ENCODE peak calls at places on chromosome 20, in nine cellular contexts. One of them, this sample, is unnamed. For H4K20me1, the result is how much of the 10 kb centered on the place peaks cover.

GRCh38 chr20:568097-568864 is 24.7 kb upstream of the CSNK2A1 start:
- DNase-seq in HCT116: no peak
- DNase-seq in GM23248: no peak
- DNase-seq in H9: no peak
- DNase-seq in mammary epithelial cell: no peak
- DNase-seq in keratinocyte: no peak
- DNase-seq in K562: peak
- DNase-seq in MM.1S: no peak
- DNase-seq in IMR-90: no peak
- DNase-seq in this sample: no peak

GRCh38 chr20:14925286-14925685 is 587.9 kb upstream of the FLRT3 start:
- DNase-seq in HCT116: no peak
- DNase-seq in GM23248: peak
- DNase-seq in H9: no peak
- DNase-seq in mammary epithelial cell: peak
- DNase-seq in keratinocyte: no peak
- DNase-seq in K562: no peak
- DNase-seq in MM.1S: no peak
- DNase-seq in IMR-90: no peak
- DNase-seq in this sample: no peak

GRCh38 chr20:20452254-20452676 is 84.4 kb downstream of the INSM1 start:
- DNase-seq in HCT116: no peak
- DNase-seq in GM23248: peak
- DNase-seq in H9: peak
- DNase-seq in mammary epithelial cell: peak
- DNase-seq in keratinocyte: peak
- DNase-seq in K562: no peak
- DNase-seq in MM.1S: no peak
- DNase-seq in IMR-90: peak
- DNase-seq in this sample: peak

GRCh38 chr20:56537997-56538396 is 5.0 kb downstream of the FAM209B start:
- DNase-seq in HCT116: no peak
- DNase-seq in GM23248: no peak
- DNase-seq in H9: no peak
- DNase-seq in mammary epithelial cell: no peak
- DNase-seq in keratinocyte: no peak
- DNase-seq in K562: no peak
- DNase-seq in MM.1S: no peak
- DNase-seq in IMR-90: no peak
- DNase-seq in this sample: no peak

GRCh38 chr20:44526129-44526528 is 4.3 kb upstream of the SERINC3 start:
- DNase-seq in HCT116: peak
- DNase-seq in GM23248: peak
- DNase-seq in H9: peak
- DNase-seq in mammary epithelial cell: peak
- DNase-seq in keratinocyte: no peak
- DNase-seq in K562: no peak
- DNase-seq in MM.1S: no peak
- DNase-seq in IMR-90: peak
- DNase-seq in this sample: no peak

GRCh38 chr20:33999025-33999629 is 5.4 kb downstream of the RALY start:
- DNase-seq in HCT116: no peak
- DNase-seq in GM23248: peak
- DNase-seq in H9: no peak
- DNase-seq in mammary epithelial cell: no peak
- DNase-seq in keratinocyte: no peak
- DNase-seq in K562: no peak
- DNase-seq in MM.1S: no peak
- DNase-seq in IMR-90: peak
- DNase-seq in this sample: no peak

GRCh38 chr20:32380745-32381144 is 22.6 kb downstream of the ASXL1 start:
- DNase-seq in HCT116: no peak
- DNase-seq in GM23248: no peak
- DNase-seq in H9: no peak
- DNase-seq in mammary epithelial cell: no peak
- DNase-seq in keratinocyte: no peak
- DNase-seq in K562: no peak
- DNase-seq in MM.1S: no peak
- DNase-seq in IMR-90: no peak
- DNase-seq in this sample: no peak

GRCh38 chr20:41425180-41425884 is 58.7 kb upstream of the EMILIN3 start:
- DNase-seq in HCT116: no peak
- DNase-seq in GM23248: peak
- DNase-seq in H9: no peak
- DNase-seq in mammary epithelial cell: no peak
- DNase-seq in keratinocyte: no peak
- DNase-seq in K562: peak
- DNase-seq in MM.1S: no peak
- DNase-seq in IMR-90: peak
- DNase-seq in this sample: no peak

GRCh38 chr20:12737900-12738299 is 270.9 kb upstream of the SPTLC3 start:
- DNase-seq in HCT116: no peak
- DNase-seq in GM23248: no peak
- DNase-seq in H9: no peak
- DNase-seq in mammary epithelial cell: no peak
- DNase-seq in keratinocyte: no peak
- DNase-seq in K562: no peak
- DNase-seq in MM.1S: no peak
- DNase-seq in IMR-90: no peak
- DNase-seq in this sample: no peak

GRCh38 chr20:57263767-57264150 is 2.7 kb downstream of the BMP7 start:
- DNase-seq in HCT116: no peak
- DNase-seq in GM23248: no peak
- DNase-seq in H9: no peak
- DNase-seq in mammary epithelial cell: no peak
- DNase-seq in keratinocyte: no peak
- DNase-seq in K562: no peak
- DNase-seq in MM.1S: no peak
- DNase-seq in IMR-90: no peak
- DNase-seq in this sample: no peak

GRCh38 chr20:44698351-44698750 is 16.8 kb upstream of the CCN5 start:
- DNase-seq in HCT116: no peak
- DNase-seq in GM23248: no peak
- DNase-seq in H9: no peak
- DNase-seq in mammary epithelial cell: no peak
- DNase-seq in keratinocyte: no peak
- DNase-seq in K562: no peak
- DNase-seq in MM.1S: no peak
- DNase-seq in IMR-90: no peak
- DNase-seq in this sample: no peak

GRCh38 chr20:25257756-25258462 is 10.0 kb downstream of the PYGB start:
- DNase-seq in HCT116: no peak
- DNase-seq in GM23248: no peak
- DNase-seq in H9: peak
- DNase-seq in mammary epithelial cell: no peak
- DNase-seq in keratinocyte: no peak
- DNase-seq in K562: no peak
- DNase-seq in MM.1S: no peak
- DNase-seq in IMR-90: no peak
- DNase-seq in this sample: no peak

GRCh38 chr20:25258828-25259227 is 10.9 kb downstream of the PYGB start:
- DNase-seq in HCT116: no peak
- DNase-seq in GM23248: no peak
- DNase-seq in H9: no peak
- DNase-seq in mammary epithelial cell: no peak
- DNase-seq in keratinocyte: no peak
- DNase-seq in K562: no peak
- DNase-seq in MM.1S: no peak
- DNase-seq in IMR-90: no peak
- DNase-seq in this sample: no peak

GRCh38 chr20:25256226-25256859 is 8.5 kb downstream of the PYGB start:
- DNase-seq in HCT116: no peak
- DNase-seq in GM23248: peak
- DNase-seq in H9: peak
- DNase-seq in mammary epithelial cell: no peak
- DNase-seq in keratinocyte: no peak
- DNase-seq in K562: no peak
- DNase-seq in MM.1S: no peak
- DNase-seq in IMR-90: no peak
- DNase-seq in this sample: no peak

GRCh38 chr20:25258463-25258805 is 10.5 kb downstream of the PYGB start:
- DNase-seq in HCT116: no peak
- DNase-seq in GM23248: no peak
- DNase-seq in H9: peak
- DNase-seq in mammary epithelial cell: no peak
- DNase-seq in keratinocyte: no peak
- DNase-seq in K562: no peak
- DNase-seq in MM.1S: no peak
- DNase-seq in IMR-90: no peak
- DNase-seq in this sample: no peak

GRCh38 chr20:25257130-25257529 is 9.2 kb downstream of the PYGB start:
- DNase-seq in HCT116: no peak
- DNase-seq in GM23248: no peak
- DNase-seq in H9: peak
- DNase-seq in mammary epithelial cell: no peak
- DNase-seq in keratinocyte: no peak
- DNase-seq in K562: no peak
- DNase-seq in MM.1S: no peak
- DNase-seq in IMR-90: no peak
- DNase-seq in this sample: no peak
- H4K20me1 ChIP-seq in HCT116: under half
- H4K20me1 ChIP-seq in GM23248: under half
- H4K20me1 ChIP-seq in H9: under half
- H4K20me1 ChIP-seq in mammary epithelial cell: under half
- H4K20me1 ChIP-seq in keratinocyte: under half
- H4K20me1 ChIP-seq in K562: under half
- H4K20me1 ChIP-seq in MM.1S: under half
- H4K20me1 ChIP-seq in IMR-90: half or more
- H4K20me1 ChIP-seq in this sample: under half

GRCh38 chr20:59802471-59803221 is 130.8 kb downstream of the SYCP2 start:
- DNase-seq in HCT116: no peak
- DNase-seq in GM23248: no peak
- DNase-seq in H9: peak
- DNase-seq in mammary epithelial cell: no peak
- DNase-seq in keratinocyte: no peak
- DNase-seq in K562: no peak
- DNase-seq in MM.1S: no peak
- DNase-seq in IMR-90: no peak
- DNase-seq in this sample: no peak
- H4K20me1 ChIP-seq in HCT116: under half
- H4K20me1 ChIP-seq in GM23248: under half
- H4K20me1 ChIP-seq in H9: under half
- H4K20me1 ChIP-seq in mammary epithelial cell: under half
- H4K20me1 ChIP-seq in keratinocyte: under half
- H4K20me1 ChIP-seq in K562: under half
- H4K20me1 ChIP-seq in MM.1S: under half
- H4K20me1 ChIP-seq in IMR-90: under half
- H4K20me1 ChIP-seq in this sample: under half

GRCh38 chr20:51508158-51508557 is 34.4 kb downstream of the NFATC2 start:
- DNase-seq in HCT116: no peak
- DNase-seq in GM23248: no peak
- DNase-seq in H9: no peak
- DNase-seq in mammary epithelial cell: no peak
- DNase-seq in keratinocyte: no peak
- DNase-seq in K562: no peak
- DNase-seq in MM.1S: no peak
- DNase-seq in IMR-90: no peak
- DNase-seq in this sample: no peak
- H4K20me1 ChIP-seq in HCT116: under half
- H4K20me1 ChIP-seq in GM23248: under half
- H4K20me1 ChIP-seq in H9: under half
- H4K20me1 ChIP-seq in mammary epithelial cell: under half
- H4K20me1 ChIP-seq in keratinocyte: under half
- H4K20me1 ChIP-seq in K562: under half
- H4K20me1 ChIP-seq in MM.1S: under half
- H4K20me1 ChIP-seq in IMR-90: under half
- H4K20me1 ChIP-seq in this sample: under half

GRCh38 chr20:1902188-1902587 is 7.0 kb downstream of the SIRPA start:
- DNase-seq in HCT116: no peak
- DNase-seq in GM23248: no peak
- DNase-seq in H9: no peak
- DNase-seq in mammary epithelial cell: no peak
- DNase-seq in keratinocyte: no peak
- DNase-seq in K562: no peak
- DNase-seq in MM.1S: no peak
- DNase-seq in IMR-90: no peak
- DNase-seq in this sample: no peak
- H4K20me1 ChIP-seq in HCT116: under half
- H4K20me1 ChIP-seq in GM23248: under half
- H4K20me1 ChIP-seq in H9: under half
- H4K20me1 ChIP-seq in mammary epithelial cell: under half
- H4K20me1 ChIP-seq in keratinocyte: under half
- H4K20me1 ChIP-seq in K562: under half
- H4K20me1 ChIP-seq in MM.1S: under half
- H4K20me1 ChIP-seq in IMR-90: half or more
- H4K20me1 ChIP-seq in this sample: under half

DNA sequence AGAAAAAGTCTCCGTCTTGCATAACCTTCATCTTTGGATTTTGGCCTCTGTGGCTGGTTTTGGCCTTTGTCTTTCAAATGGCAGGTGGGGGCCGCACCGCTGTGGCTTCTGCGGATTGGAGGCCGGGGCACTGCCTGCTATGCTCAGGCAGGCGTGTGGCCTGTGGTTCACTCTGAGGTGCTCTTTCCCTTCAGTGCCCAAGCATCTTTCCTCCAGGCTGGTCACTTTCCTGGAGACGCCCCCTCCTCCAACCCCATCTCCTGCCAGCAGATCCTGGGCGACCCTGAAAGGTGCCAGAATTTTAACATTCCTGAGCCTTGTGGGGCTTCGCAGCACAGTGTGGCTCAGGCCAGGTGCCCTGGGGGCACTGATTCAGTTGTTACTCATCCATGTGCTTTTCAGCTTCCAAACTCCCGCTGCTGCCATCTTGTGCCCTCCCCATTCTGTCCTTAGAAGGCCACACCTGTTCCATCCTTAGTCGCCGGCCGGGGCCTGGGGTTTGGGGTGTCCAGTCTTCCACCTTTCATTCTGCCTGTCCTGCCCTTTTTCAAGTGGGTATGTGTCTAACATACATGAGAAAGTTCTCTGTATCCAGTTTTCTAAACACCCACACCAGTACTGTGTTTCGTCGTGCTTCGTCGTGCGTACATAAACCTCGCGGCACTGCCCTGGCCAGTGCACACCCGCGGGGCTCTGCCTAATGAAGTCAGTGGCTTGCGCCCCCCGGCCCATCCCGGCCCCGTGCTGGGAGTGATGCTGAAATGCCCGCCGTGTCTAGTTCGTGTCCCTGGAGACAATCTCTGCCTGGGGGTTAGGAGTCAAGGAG is 12.1 kb downstream of the SS18L1 start:
- DNase-seq in HCT116: no peak
- DNase-seq in GM23248: peak
- DNase-seq in H9: peak
- DNase-seq in mammary epithelial cell: peak
- DNase-seq in keratinocyte: peak
- DNase-seq in K562: no peak
- DNase-seq in MM.1S: no peak
- DNase-seq in IMR-90: peak
- DNase-seq in this sample: no peak
- H4K20me1 ChIP-seq in HCT116: under half
- H4K20me1 ChIP-seq in GM23248: under half
- H4K20me1 ChIP-seq in H9: under half
- H4K20me1 ChIP-seq in mammary epithelial cell: under half
- H4K20me1 ChIP-seq in keratinocyte: under half
- H4K20me1 ChIP-seq in K562: under half
- H4K20me1 ChIP-seq in MM.1S: under half
- H4K20me1 ChIP-seq in IMR-90: half or more
- H4K20me1 ChIP-seq in this sample: half or more

GRCh38 chr20:4950841-4951240 is 50.5 kb downstream of the SLC23A2 start:
- DNase-seq in HCT116: no peak
- DNase-seq in GM23248: no peak
- DNase-seq in H9: no peak
- DNase-seq in mammary epithelial cell: no peak
- DNase-seq in keratinocyte: no peak
- DNase-seq in K562: no peak
- DNase-seq in MM.1S: no peak
- DNase-seq in IMR-90: no peak
- DNase-seq in this sample: no peak
- H4K20me1 ChIP-seq in HCT116: under half
- H4K20me1 ChIP-seq in GM23248: under half
- H4K20me1 ChIP-seq in H9: under half
- H4K20me1 ChIP-seq in mammary epithelial cell: under half
- H4K20me1 ChIP-seq in keratinocyte: under half
- H4K20me1 ChIP-seq in K562: under half
- H4K20me1 ChIP-seq in MM.1S: under half
- H4K20me1 ChIP-seq in IMR-90: under half
- H4K20me1 ChIP-seq in this sample: under half

This sample was measured in neural progenitor cell.